ENCODE peak calls at places on chromosomes 3 and 15, in six cellular contexts. B, L, G, I, J and E are unnamed samples.

GRCh38 chr15:61315471-61315870 is 86.4 kb upstream of the RORA start:
- DNase-seq in G (no peak), L (no peak), I (no peak), B (no peak), J (no peak), E (no peak)

GRCh38 chr3:11727207-11727606 is 83.5 kb upstream of the VGLL4 start:
- DNase-seq in J (no peak), G (no peak), L (peak; percentile 13), I (no peak), B (no peak), E (no peak)

GRCh38 chr3:159872374-159873109 is 116.1 kb upstream of the IL12A start:
- DNase-seq in B (peak; percentile 21), L (peak; percentile 95), G (no peak), J (no peak), I (peak; percentile 74), E (peak; percentile 25)

GRCh38 chr3:149576071-149576564 is 81.7 kb downstream of the WWTR1 start:
- DNase-seq in L (peak; percentile 99), G (no peak), J (no peak), I (peak; percentile 98), B (no peak), E (no peak)

GRCh38 chr15:78225783-78226541 is 8.4 kb downstream of the ACSBG1 start:
- DNase-seq in B (no peak), G (no peak), J (no peak), I (no peak), L (no peak), E (no peak)

GRCh38 chr3:189842681-189843602 is 211.8 kb downstream of the TP63 start:
- DNase-seq in J (no peak), I (no peak), G (no peak), L (no peak), B (no peak), E (peak; percentile 8)

GRCh38 chr3:165243597-165243996 is 47.4 kb upstream of the SLITRK3 start:
- DNase-seq in J (no peak), L (no peak), G (no peak), I (no peak), B (no peak), E (no peak)

GRCh38 chr3:112813723-112814171 is 32.9 kb downstream of the CD200R1L start:
- DNase-seq in J (peak; percentile 51), B (peak; percentile 21), L (peak; percentile 62), I (peak; percentile 75), G (no peak), E (peak; percentile 4)

GRCh38 chr15:64622410-64623260 is 152.8 kb downstream of the RBPMS2 start:
- DNase-seq in B (no peak), I (no peak), G (no peak), J (no peak), L (no peak), E (no peak)

GRCh38 chr3:177731644-177732268 is 534.5 kb upstream of the TBL1XR1 start:
- DNase-seq in G (no peak), J (no peak), L (peak; percentile 88), B (no peak), I (peak; percentile 54), E (no peak)

GRCh38 chr3:32421991-32422859 is 30.6 kb downstream of the CMTM7 start:
- DNase-seq in G (peak; percentile 95), L (peak; percentile 73), I (peak; percentile 92), J (peak; percentile 93), B (no peak), E (peak; percentile 64)

GRCh38 chr3:129196601-129197000 is 12.9 kb upstream of the CNBP start:
- DNase-seq in G (no peak), L (no peak), J (no peak), B (no peak), I (no peak), E (no peak)

DNA sequence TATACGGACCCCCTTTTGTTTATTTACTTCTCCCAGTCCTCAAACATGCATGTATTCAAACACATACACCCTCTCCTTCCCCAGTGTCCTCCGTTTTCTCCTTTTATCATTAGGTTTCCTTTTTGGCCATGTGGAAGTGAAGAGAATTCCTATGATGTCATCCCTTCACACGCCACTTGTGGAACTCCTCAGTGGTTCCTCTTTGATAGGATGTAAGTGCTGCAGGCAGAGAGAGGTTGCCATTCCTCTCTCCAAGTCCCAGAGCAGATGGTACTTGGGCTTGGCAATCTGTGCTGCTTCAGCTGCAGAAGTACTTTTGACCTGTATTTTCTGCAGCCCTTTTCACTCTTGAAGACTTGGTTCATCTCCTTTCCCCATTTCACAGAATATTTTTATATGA is 32.9 kb upstream of the CRTC3 start:
- DNase-seq in B (no peak), G (no peak), I (peak; percentile 26), J (no peak), L (peak; percentile 8), E (no peak)
- H3K36me3 ChIP-seq in B (no peaks in the 10 kb centered on the region), G (peaks cover 100% of the 10 kb centered on the region), I (peaks cover 11% of the 10 kb centered on the region), J (peaks cover 100% of the 10 kb centered on the region), L (peaks cover 47% of the 10 kb centered on the region), E (peaks cover 100% of the 10 kb centered on the region)

GRCh38 chr3:153219147-153219546 is 57.1 kb downstream of the RAP2B start:
- DNase-seq in I (peak; percentile 27), L (peak; percentile 49), G (no peak), B (no peak), J (no peak), E (no peak)
- H3K36me3 ChIP-seq in I (no peaks in the 10 kb centered on the region), L (no peaks in the 10 kb centered on the region), G (no peaks in the 10 kb centered on the region), B (no peaks in the 10 kb centered on the region), J (no peaks in the 10 kb centered on the region), E (no peaks in the 10 kb centered on the region)

GRCh38 chr3:121517950-121518349 is 27.8 kb downstream of the POLQ start:
- DNase-seq in L (peak; percentile 11), I (no peak), B (no peak), J (no peak), G (no peak), E (no peak)
- H3K36me3 ChIP-seq in L (peaks cover 1% of the 10 kb centered on the region), I (no peaks in the 10 kb centered on the region), B (peaks cover 3% of the 10 kb centered on the region), J (no peaks in the 10 kb centered on the region), G (no peaks in the 10 kb centered on the region), E (no peaks in the 10 kb centered on the region)

GRCh38 chr15:93012793-93013192 is 76.2 kb downstream of the RGMA start:
- DNase-seq in I (no peak), B (no peak), J (no peak), G (no peak), L (no peak), E (no peak)
- H3K36me3 ChIP-seq in I (peaks cover 92% of the 10 kb centered on the region), B (peaks cover 18% of the 10 kb centered on the region), J (peaks cover 100% of the 10 kb centered on the region), G (peaks cover 100% of the 10 kb centered on the region), L (peaks cover 60% of the 10 kb centered on the region), E (no peaks in the 10 kb centered on the region)

DNA sequence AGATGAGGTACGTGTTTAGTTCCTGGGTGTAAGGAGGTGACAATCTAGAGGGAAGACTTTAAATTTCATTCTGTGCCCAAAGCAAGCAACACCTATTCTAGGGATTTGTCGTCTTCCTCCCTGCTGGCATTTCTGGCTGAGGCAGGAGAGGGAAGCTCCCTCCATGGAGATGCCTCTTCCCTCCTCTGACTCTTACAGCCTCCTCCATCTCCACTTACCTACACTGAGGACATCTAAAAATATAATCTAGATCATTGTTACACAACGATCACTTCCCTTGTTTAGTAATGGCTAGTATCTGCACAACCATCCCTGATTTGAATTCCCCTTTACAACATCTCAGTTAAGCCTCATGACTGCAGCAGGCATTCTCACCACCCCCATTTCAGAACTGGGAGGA is 12.4 kb upstream of the RPL32 start:
- DNase-seq in G (no peak), L (no peak), I (no peak), J (no peak), B (no peak), E (no peak)
- H3K36me3 ChIP-seq in G (no peaks in the 10 kb centered on the region), L (no peaks in the 10 kb centered on the region), I (no peaks in the 10 kb centered on the region), J (no peaks in the 10 kb centered on the region), B (no peaks in the 10 kb centered on the region), E (no peaks in the 10 kb centered on the region)

GRCh38 chr3:128127236-128127635 is 3.6 kb upstream of the RUVBL1 start:
- DNase-seq in J (no peak), B (no peak), G (no peak), I (no peak), L (no peak), E (no peak)
- H3K36me3 ChIP-seq in J (no peaks in the 10 kb centered on the region), B (no peaks in the 10 kb centered on the region), G (no peaks in the 10 kb centered on the region), I (no peaks in the 10 kb centered on the region), L (no peaks in the 10 kb centered on the region), E (no peaks in the 10 kb centered on the region)